ENCODE peak calls at places on chromosomes 16 and 17, in four cellular contexts. D is HepG2, P is lung, M is left ventricle myocardium inferior. I is an unnamed sample. For H3K4me1, the result is how much of the 10 kb centered on the place peaks cover.

GRCh38 chr17:56845934-56846333 is 12.0 kb downstream of the DGKE start:
- DNase-seq in D (no peak), P (no peak), M (no peak), I (no peak)

GRCh38 chr17:32241521-32242094 is 24.0 kb upstream of the RHBDL3 start:
- DNase-seq in P (no peak), M (no peak), D (no peak), I (no peak)

GRCh38 chr17:13306310-13306962 is 288.6 kb upstream of the ELAC2 start:
- DNase-seq in D (peak), P (no peak), M (no peak), I (no peak)

GRCh38 chr17:59244081-59244480 is 23.8 kb downstream of the GDPD1 start:
- DNase-seq in P (no peak), D (no peak), M (no peak), I (no peak)

GRCh38 chr16:24036614-24037013 is 200.8 kb downstream of the PRKCB start:
- DNase-seq in D (peak), M (no peak), P (peak), I (no peak)

GRCh38 chr17:27671591-27671910 is 40.6 kb downstream of the LGALS9 start:
- DNase-seq in P (no peak), M (no peak), D (no peak), I (no peak)

GRCh38 chr16:85586360-85587145 is 26.6 kb upstream of the GSE1 start:
- DNase-seq in P (no peak), D (no peak), M (peak), I (no peak)

GRCh38 chr17:4634981-4635380 is 6.5 kb downstream of the ALOX15 start:
- DNase-seq in P (no peak), M (no peak), D (no peak), I (no peak)

GRCh38 chr17:37212184-37212583 is 163.6 kb upstream of the C17orf78 start:
- DNase-seq in P (no peak), D (no peak), M (no peak), I (no peak)

GRCh38 chr16:85612191-85612800 is 826 bp upstream of the GSE1 start:
- DNase-seq in D (peak), P (peak), M (peak), I (peak)

GRCh38 chr16:83937267-83937666 is 15.8 kb upstream of the OSGIN1 start:
- DNase-seq in D (no peak), M (no peak), P (no peak), I (no peak)

GRCh38 chr17:36510636-36511035 is 24.0 kb downstream of the MYO19 start:
- DNase-seq in P (no peak), D (no peak), M (no peak), I (no peak)

GRCh38 chr16:66935319-66936011 is at the start of gene CES2:
- DNase-seq in D (peak), P (no peak), M (peak), I (no peak)

GRCh38 chr17:45813051-45813731 is 29.1 kb downstream of the CRHR1 start:
- DNase-seq in M (no peak), D (no peak), P (no peak), I (no peak)

GRCh38 chr17:80732268-80732667 is 187.6 kb downstream of the RPTOR start:
- DNase-seq in D (no peak), M (no peak), P (no peak), I (no peak)

GRCh38 chr17:44223574-44224046 is 4.1 kb upstream of the UBTF start:
- DNase-seq in D (no peak), M (no peak), P (no peak), I (no peak)

GRCh38 chr16:30805056-30805369 is 18.0 kb upstream of the ZNF629 start:
- DNase-seq in M (no peak), P (no peak), D (no peak), I (no peak)

GRCh38 chr17:27553019-27553511 is 77.9 kb upstream of the LGALS9 start:
- DNase-seq in M (no peak), D (no peak), P (no peak), I (no peak)

GRCh38 chr16:9429946-9430345 is 338.5 kb downstream of the HAPSTR1 start:
- DNase-seq in P (no peak), M (no peak), D (no peak), I (no peak)

GRCh38 chr16:87484487-87485331 is 8.1 kb downstream of the ZCCHC14 start:
- DNase-seq in P (no peak), M (no peak), D (peak), I (no peak)

GRCh38 chr17:16150251-16150859 is 65.0 kb downstream of the NCOR1 start:
- DNase-seq in M (no peak), P (no peak), D (no peak), I (no peak)

GRCh38 chr17:32546031-32546444 is 59.2 kb downstream of the CDK5R1 start:
- DNase-seq in P (no peak), D (no peak), M (no peak), I (no peak)

GRCh38 chr17:1124896-1125774 is 54.6 kb downstream of the ABR start:
- DNase-seq in P (no peak), M (no peak), D (no peak), I (no peak)

GRCh38 chr17:77382966-77383612 is 242.3 kb downstream of the SEC14L1 start:
- DNase-seq in P (no peak), D (no peak), M (no peak), I (no peak)

GRCh38 chr16:3951861-3952332 is 71.4 kb upstream of the CREBBP start:
- DNase-seq in D (no peak), M (no peak), P (no peak), I (no peak)

GRCh38 chr17:7590743-7591142 is 849 bp upstream of the SOX15 start:
- DNase-seq in M (no peak), P (no peak), D (no peak), I (no peak)

GRCh38 chr17:8152112-8152775 is at the start of gene PER1:
- DNase-seq in M (peak), P (peak), D (peak), I (peak)

GRCh38 chr16:50270510-50271147 is 4.3 kb downstream of the ADCY7 start:
- DNase-seq in M (no peak), P (no peak), D (no peak), I (no peak)
- H3K4me1 ChIP-seq in M (under half), P (under half), D (under half), I (under half)

DNA sequence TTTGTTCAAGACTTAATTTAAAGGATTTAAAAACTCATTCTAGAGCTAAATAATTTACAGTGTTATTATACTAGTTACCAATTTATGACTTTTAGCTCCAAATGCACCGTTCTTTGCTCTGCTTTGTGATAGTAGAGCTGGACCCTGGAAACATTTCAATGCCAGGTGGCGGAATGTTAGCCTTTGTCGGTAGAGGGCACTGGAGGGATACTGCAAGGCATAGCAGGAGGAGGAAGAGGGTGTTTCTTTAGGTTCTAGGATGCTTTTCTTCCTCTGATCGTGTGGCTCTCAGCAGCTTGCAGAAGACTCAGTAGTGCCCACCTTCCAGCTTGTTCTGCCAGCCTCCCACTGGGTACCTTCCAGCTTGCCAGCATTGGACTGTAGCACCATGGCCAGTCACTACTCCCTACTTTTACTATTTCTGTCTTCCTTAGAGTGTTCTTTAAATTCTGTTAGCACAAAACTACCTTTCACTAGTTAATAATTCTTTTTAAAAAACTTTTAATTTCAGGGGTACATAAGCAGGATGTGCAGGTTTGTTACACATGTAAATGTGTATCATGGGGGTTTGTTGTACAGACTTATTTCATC is 325.3 kb downstream of the UTP18 start:
- DNase-seq in P (no peak), D (peak), M (no peak), I (no peak)
- TF ChIP-seq CTCF in P (no peak), D (peak), M (peak), I (no peak)

GRCh38 chr17:21239680-21240374 is 13.4 kb downstream of the NATD1 start:
- DNase-seq in M (no peak), D (peak), P (no peak), I (no peak)
- H3K4me3 ChIP-seq in M (no peak), D (no peak), P (no peak), I (no peak)

GRCh38 chr16:52741386-52741785 is 194.4 kb upstream of the TOX3 start:
- DNase-seq in M (no peak), D (no peak), P (no peak), I (no peak)

GRCh38 chr16:52742052-52742451 is 195.1 kb upstream of the TOX3 start:
- DNase-seq in P (no peak), M (no peak), D (no peak), I (no peak)

GRCh38 chr16:52743702-52744101 is 196.8 kb upstream of the TOX3 start:
- DNase-seq in P (no peak), D (no peak), M (no peak), I (no peak)

GRCh38 chr16:52742608-52743007 is 195.7 kb upstream of the TOX3 start:
- DNase-seq in P (no peak), D (peak), M (no peak), I (no peak)

DNA sequence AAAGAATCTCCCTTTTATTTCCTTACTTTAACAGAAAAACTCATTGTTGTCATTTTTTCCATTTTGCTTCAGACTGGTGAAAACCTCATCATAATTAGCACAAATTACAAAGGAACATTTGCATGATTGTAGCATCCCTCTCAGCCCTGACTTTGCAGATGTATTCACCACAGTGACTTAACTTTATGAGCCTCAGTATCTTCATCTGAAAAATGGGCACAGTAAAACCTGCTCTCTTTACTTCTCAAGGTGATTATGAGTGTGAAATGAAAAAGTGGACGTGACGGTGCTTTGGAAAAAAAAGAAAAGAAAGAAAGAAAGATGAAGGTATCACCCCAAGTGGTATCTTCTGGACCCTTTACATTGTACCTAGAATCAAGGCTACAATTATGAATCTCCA is 193.4 kb upstream of the TOX3 start:
- DNase-seq in P (no peak), M (no peak), D (no peak), I (no peak)
- H3K4me1 ChIP-seq in P (under half), M (under half), D (under half), I (under half)

DNA sequence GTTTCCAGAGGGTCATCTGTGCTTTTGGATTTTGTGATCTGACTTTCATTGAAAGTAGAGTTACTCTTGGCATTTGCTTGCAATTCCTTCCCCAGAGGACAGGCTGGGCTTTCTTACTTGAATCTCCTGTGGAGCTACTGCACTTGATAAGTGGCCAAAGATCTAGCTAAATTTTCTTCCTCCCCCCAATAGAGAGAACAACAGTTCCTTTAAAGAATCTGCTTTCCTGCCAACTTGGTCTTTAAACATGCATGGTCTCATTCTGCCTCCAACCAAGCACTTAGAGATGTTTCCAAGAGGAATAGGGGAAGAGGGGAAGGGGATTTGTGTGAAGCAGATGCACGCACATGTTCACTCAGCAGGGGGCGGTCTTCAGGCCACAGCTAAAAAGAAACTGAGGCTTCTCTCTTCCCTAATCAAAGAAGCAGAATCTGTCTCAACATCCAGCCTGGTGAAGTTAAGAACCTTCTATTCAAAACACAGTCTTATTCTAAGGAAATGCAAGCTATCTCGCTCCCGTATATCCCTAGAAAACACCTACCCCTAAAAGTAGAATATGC is 229.6 kb downstream of the ZFHX3 start:
- DNase-seq in M (no peak), P (no peak), D (no peak), I (no peak)
- TF ChIP-seq CTCF in M (no peak), P (no peak), D (peak), I (no peak)